ENCODE peak calls at places on chromosomes 1 and 21, in nine cellular contexts. F, R, X, I, S, V, A, Q and O are unnamed samples. For H3K4me1, the result is how much of the 10 kb centered on the place peaks cover.

GRCh38 chr1:10733967-10734366 is 62.5 kb downstream of the CASZ1 start:
- DNase-seq in Q (no peak), I (no peak), V (no peak), R (no peak), S (no peak), A (no peak), X (no peak), F (no peak), O (no peak)

GRCh38 chr1:28058971-28059878 is 29.2 kb downstream of the EYA3 start:
- DNase-seq in X (no peak), I (no peak), V (no peak), R (no peak), F (no peak), S (no peak), A (no peak), Q (no peak), O (no peak)

GRCh38 chr1:209651148-209651547 is 1.1 kb downstream of the LAMB3 start:
- DNase-seq in R (no peak), S (peak), Q (peak), I (peak), A (peak), V (no peak), F (peak), X (peak), O (peak)

GRCh38 chr1:38763106-38763505 is 96.5 kb downstream of the RRAGC start:
- DNase-seq in R (no peak), Q (no peak), I (no peak), S (no peak), F (no peak), A (no peak), V (no peak), X (no peak), O (no peak)

GRCh38 chr1:113192980-113193379 is 120.0 kb downstream of the LRIG2 start:
- DNase-seq in S (no peak), R (no peak), V (no peak), A (no peak), F (no peak), Q (no peak), I (no peak), X (peak), O (no peak)

GRCh38 chr1:155277896-155278688 is 829 bp downstream of the HCN3 start:
- DNase-seq in F (peak), Q (peak), I (peak), S (peak), A (no peak), X (peak), V (no peak), R (peak), O (peak)

GRCh38 chr1:4650486-4650885 is 3.9 kb upstream of the AJAP1 start:
- DNase-seq in R (no peak), A (no peak), X (no peak), S (no peak), Q (no peak), F (no peak), V (no peak), I (no peak), O (no peak)

GRCh38 chr1:17276568-17276967 is 27.7 kb downstream of the PADI3 start:
- DNase-seq in R (no peak), A (no peak), V (no peak), X (no peak), F (peak), S (peak), I (peak), Q (peak), O (peak)

GRCh38 chr1:109971559-109971958 is 13.0 kb upstream of the AHCYL1 start:
- DNase-seq in Q (no peak), F (no peak), R (no peak), X (no peak), I (no peak), A (no peak), S (no peak), V (no peak), O (no peak)

GRCh38 chr1:195516036-195516435 is 1092.2 kb downstream of the KCNT2 start:
- DNase-seq in R (no peak), X (no peak), A (no peak), S (no peak), F (no peak), Q (no peak), V (no peak), I (peak), O (no peak)

GRCh38 chr1:197437891-197438853 is 170.1 kb downstream of the CRB1 start:
- DNase-seq in Q (no peak), F (no peak), A (no peak), X (no peak), R (no peak), V (no peak), S (no peak), I (peak), O (no peak)

GRCh38 chr1:206664740-206665139 is 20.0 kb upstream of the MAPKAPK2 start:
- DNase-seq in X (no peak), S (no peak), V (no peak), I (no peak), A (no peak), F (no peak), Q (no peak), R (no peak), O (no peak)

GRCh38 chr1:119141020-119141424 is 569 bp upstream of the WARS2 start:
- DNase-seq in X (no peak), F (no peak), A (no peak), I (no peak), Q (no peak), S (no peak), V (peak), R (peak), O (no peak)

GRCh38 chr1:84833198-84833597 is 59.8 kb downstream of the LPAR3 start:
- DNase-seq in F (no peak), I (no peak), V (no peak), S (no peak), X (no peak), R (no peak), Q (no peak), A (no peak), O (no peak)

GRCh38 chr1:55337801-55338447 is 122.8 kb upstream of the USP24 start:
- DNase-seq in X (peak), Q (no peak), S (no peak), F (no peak), R (no peak), I (peak), A (peak), V (peak), O (no peak)

GRCh38 chr21:32463889-32464300 is 51.4 kb downstream of the EVA1C start:
- DNase-seq in Q (no peak), V (no peak), S (peak), I (peak), F (no peak), X (no peak), A (peak), R (no peak), O (no peak)

GRCh38 chr1:230674581-230674980 is 32.3 kb downstream of the COG2 start:
- DNase-seq in V (no peak), S (no peak), F (no peak), X (no peak), I (no peak), Q (no peak), A (no peak), R (no peak), O (no peak)

GRCh38 chr1:94244816-94245215 is 7.4 kb upstream of the ARHGAP29 start:
- DNase-seq in A (no peak), R (no peak), F (no peak), S (no peak), X (no peak), I (no peak), V (no peak), Q (no peak), O (no peak)
- H3K27ac ChIP-seq in A (peak), R (no peak), F (no peak), S (no peak), X (no peak), I (no peak), V (no peak), Q (no peak), O (no peak)

DNA sequence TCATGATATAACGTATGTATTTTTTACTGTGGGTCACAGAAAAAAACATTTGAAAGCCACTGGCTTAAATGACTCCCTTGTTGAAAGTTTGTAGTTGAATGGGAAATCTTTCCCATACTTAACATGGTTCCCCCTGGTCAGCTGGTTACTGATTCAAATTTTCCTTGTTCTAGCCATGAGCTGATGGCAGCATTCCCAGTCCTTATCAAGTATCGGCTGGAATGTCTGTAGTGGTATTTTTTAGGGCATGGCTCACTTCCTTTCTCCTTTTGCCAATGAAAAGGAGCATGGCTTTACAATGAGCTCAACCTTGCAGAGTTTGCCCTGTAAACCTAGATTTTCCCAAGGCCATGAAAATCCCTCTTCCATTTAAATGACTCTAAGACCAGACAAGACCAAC is 55.7 kb downstream of the GIPC2 start:
- DNase-seq in A (peak), F (peak), R (no peak), I (peak), S (no peak), V (no peak), Q (no peak), X (no peak), O (no peak)
- TF ChIP-seq POLR2A in A (no peak), F (no peak), R (no peak), I (no peak), S (no peak), V (no peak), Q (no peak), X (no peak), O (no peak)

GRCh38 chr1:31954607-31955283 is 16.6 kb upstream of the PTP4A2 start:
- DNase-seq in A (peak), F (peak), I (peak), R (peak), X (peak), Q (peak), V (no peak), S (peak), O (peak)
- H3K4me1 ChIP-seq in A (under half), F (under half), I (under half), R (under half), X (half or more), Q (under half), V (half or more), S (under half), O (under half)

DNA sequence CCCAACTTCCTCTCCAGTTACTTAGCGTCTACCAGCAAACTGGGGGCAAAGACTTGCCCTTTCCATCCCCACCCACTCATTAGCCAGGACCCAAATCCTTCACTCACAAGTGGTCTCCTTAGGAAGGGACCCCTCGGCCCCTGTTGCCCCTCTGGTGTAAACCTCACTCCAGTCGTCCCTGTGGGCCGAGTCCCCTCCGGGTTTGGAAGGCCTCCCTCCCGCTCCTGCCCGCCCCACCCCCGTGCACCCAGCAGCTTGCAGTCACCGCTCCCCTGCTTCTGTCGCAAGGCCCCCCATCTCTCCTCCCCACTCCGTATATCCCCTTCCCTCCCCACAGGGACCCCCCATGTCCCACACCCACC is 1.2 kb downstream of the EFHD2 start:
- DNase-seq in F (no peak), A (no peak), Q (peak), V (no peak), R (no peak), S (no peak), X (no peak), I (no peak), O (no peak)
- H3K27ac ChIP-seq in F (peak), A (peak), Q (peak), V (peak), R (no peak), S (peak), X (peak), I (peak), O (peak)

GRCh38 chr1:153963030-153963849 is at the start of gene SLC39A1:
- DNase-seq in F (peak), Q (peak), R (peak), S (peak), I (peak), X (peak), A (peak), V (peak), O (peak)
- TF ChIP-seq POLR2A in F (no peak), Q (peak), R (peak), S (peak), I (peak), X (peak), A (peak), V (peak), O (peak)

DNA sequence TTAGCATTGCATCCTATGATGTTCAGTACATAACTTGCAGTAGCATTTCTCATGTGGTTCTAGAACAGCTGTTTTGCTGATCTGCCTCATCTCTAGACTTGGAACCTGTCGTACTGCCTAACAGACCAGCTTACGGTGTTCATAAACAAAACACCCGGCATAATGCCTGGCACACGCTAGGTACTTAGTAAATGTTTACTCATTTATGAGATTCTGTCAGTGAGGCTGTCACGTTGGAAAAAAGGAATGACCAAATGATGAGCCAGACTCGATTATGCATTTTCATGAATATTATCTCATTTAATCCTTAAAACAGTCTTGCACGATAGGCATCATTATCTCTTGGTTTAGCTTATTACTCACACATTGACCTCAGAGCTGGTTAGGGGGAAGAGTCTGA is 46.4 kb downstream of the CACHD1 start:
- DNase-seq in F (no peak), Q (no peak), I (no peak), R (no peak), V (no peak), X (no peak), S (no peak), A (no peak), O (no peak)
- H3K4me1 ChIP-seq in F (under half), Q (under half), I (under half), R (under half), V (under half), X (under half), S (under half), A (under half), O (under half)

GRCh38 chr21:46151989-46152938 is 3.1 kb downstream of the FTCD start:
- DNase-seq in Q (peak), V (no peak), A (no peak), X (no peak), R (peak), I (no peak), F (peak), S (no peak), O (peak)
- H3K27ac ChIP-seq in Q (no peak), V (no peak), A (no peak), X (peak), R (peak), I (no peak), F (no peak), S (peak), O (no peak)

DNA sequence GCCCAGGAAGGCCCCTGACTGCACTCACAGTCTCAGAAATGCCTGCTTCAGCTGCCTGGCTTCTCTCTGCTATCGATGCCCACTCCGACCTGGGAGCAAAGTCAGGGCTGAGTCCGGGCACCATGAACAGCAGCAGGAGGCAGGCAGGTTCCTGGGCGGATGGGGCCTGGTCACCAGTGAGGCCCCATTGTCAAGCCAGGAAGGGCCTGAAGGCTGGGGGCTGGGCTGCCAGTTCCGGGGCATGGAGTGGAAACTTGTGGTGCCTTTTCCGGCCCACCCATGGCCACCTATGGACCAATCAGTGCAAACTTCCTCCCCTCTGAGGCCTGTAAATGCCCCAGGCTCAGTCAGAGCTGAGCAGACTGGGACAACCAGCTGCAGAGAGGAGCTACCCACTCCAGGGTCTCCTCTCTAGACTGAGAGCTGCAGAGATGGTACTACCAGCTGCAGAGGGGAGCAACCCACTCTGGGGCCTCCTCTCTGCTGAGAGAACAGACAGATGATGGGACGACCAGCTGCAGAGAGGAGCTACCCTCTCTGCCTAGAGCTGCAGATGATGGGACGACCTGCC is 286.5 kb downstream of the SMYD3 start:
- DNase-seq in R (no peak), X (no peak), F (no peak), V (no peak), A (no peak), S (no peak), Q (no peak), I (no peak), O (no peak)
- TF ChIP-seq POLR2A in R (no peak), X (no peak), F (no peak), V (no peak), A (no peak), S (no peak), Q (no peak), I (no peak), O (no peak)

GRCh38 chr1:41018039-41018438 is 3.5 kb downstream of the SLFNL1 start:
- DNase-seq in I (no peak), X (no peak), V (no peak), S (no peak), A (no peak), F (no peak), Q (no peak), R (no peak), O (no peak)
- H3K4me1 ChIP-seq in I (under half), X (under half), V (under half), S (under half), A (under half), F (under half), Q (under half), R (under half), O (under half)